ENCODE peak calls at places on chromosomes 12 and 14, in eight cellular contexts. G, C, N, T, H, L, W and D are unnamed samples. For H3K4me1, the result is how much of the 10 kb centered on the place peaks cover.

GRCh38 chr14:92726135-92726932 is 22.1 kb downstream of the LGMN start:
- DNase-seq in G (peak), C (no peak), N (no peak), T (peak), H (no peak), L (no peak), W (no peak), D (peak)

GRCh38 chr12:123389560-123390351 is 5.8 kb downstream of the KMT5A start:
- DNase-seq in G (no peak), C (peak), N (peak), T (peak), H (peak), L (peak), W (no peak), D (no peak)

GRCh38 chr12:79250955-79251354 is 386.4 kb downstream of the SYT1 start:
- DNase-seq in G (peak), C (no peak), N (no peak), T (no peak), H (no peak), L (no peak), W (no peak), D (no peak)

GRCh38 chr12:46385439-46385838 is 12.9 kb upstream of the SLC38A2 start:
- DNase-seq in G (no peak), C (peak), N (no peak), T (no peak), H (no peak), L (no peak), W (no peak), D (no peak)

GRCh38 chr12:109840349-109841073 is 7.3 kb upstream of the TRPV4 start:
- DNase-seq in G (no peak), C (peak), N (no peak), T (no peak), H (no peak), L (peak), W (no peak), D (no peak)

GRCh38 chr12:27907766-27908165 is 64.8 kb downstream of the PTHLH start:
- DNase-seq in G (peak), C (no peak), N (no peak), T (no peak), H (no peak), L (no peak), W (no peak), D (no peak)

GRCh38 chr12:69994593-69995222 is 169.7 kb downstream of the MYRFL start:
- DNase-seq in G (no peak), C (no peak), N (no peak), T (no peak), H (peak), L (no peak), W (no peak), D (no peak)

GRCh38 chr12:24749171-24749570 is 199.7 kb downstream of the BCAT1 start:
- DNase-seq in G (no peak), C (no peak), N (no peak), T (no peak), H (no peak), L (no peak), W (no peak), D (no peak)

GRCh38 chr14:96792581-96792980 is 4.6 kb upstream of the VRK1 start:
- DNase-seq in G (no peak), C (no peak), N (no peak), T (no peak), H (no peak), L (no peak), W (no peak), D (no peak)

GRCh38 chr14:54651649-54652048 is 84.7 kb downstream of the SAMD4A start:
- DNase-seq in G (no peak), C (no peak), N (no peak), T (no peak), H (no peak), L (no peak), W (no peak), D (no peak)

GRCh38 chr14:54653764-54654469 is 87.0 kb downstream of the SAMD4A start:
- DNase-seq in G (peak), C (no peak), N (no peak), T (no peak), H (no peak), L (peak), W (no peak), D (peak)

GRCh38 chr14:54651018-54651351 is 84.1 kb downstream of the SAMD4A start:
- DNase-seq in G (no peak), C (no peak), N (no peak), T (no peak), H (no peak), L (no peak), W (no peak), D (no peak)

GRCh38 chr14:54652890-54653201 is 85.9 kb downstream of the SAMD4A start:
- DNase-seq in G (no peak), C (no peak), N (no peak), T (no peak), H (no peak), L (no peak), W (no peak), D (no peak)

GRCh38 chr14:54652188-54652889 is 85.4 kb downstream of the SAMD4A start:
- DNase-seq in G (peak), C (peak), N (no peak), T (no peak), H (no peak), L (peak), W (no peak), D (peak)
- H3K4me1 ChIP-seq in G (under half), C (under half), N (under half), T (under half), H (half or more), L (half or more), W (under half), D (under half)

DNA sequence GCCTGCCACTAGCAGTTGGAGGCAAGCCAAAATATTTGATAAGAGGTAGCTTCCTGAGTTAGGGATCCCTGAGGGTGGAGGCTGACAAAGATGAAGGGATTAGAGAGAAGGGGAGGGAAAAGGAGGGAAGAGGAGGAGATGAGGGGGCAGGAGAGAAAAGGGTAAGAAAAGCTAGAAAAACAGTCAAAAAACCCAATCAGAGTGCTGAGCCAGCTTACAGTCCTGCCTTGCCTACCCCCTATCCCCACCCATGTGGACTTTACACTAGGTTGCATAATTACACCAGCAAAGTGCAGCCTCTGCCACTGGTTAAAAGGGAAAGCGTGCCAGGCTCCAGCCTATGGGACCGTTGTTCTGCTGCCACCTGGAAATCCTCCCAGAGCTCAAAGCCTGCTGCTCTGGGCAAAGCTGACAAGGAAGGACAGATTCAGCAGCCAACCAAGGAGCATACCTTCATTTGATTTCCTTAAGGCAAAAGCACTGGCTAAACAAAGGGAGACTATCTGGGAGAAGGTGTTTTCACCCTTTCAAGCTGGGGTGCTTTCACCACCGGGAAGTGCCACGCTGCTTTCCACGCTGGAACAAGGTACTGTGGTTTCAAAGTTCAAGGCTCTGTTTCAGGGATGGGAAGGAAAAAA is 3.9 kb upstream of the NUMB start:
- DNase-seq in G (peak), C (no peak), N (peak), T (no peak), H (peak), L (peak), W (no peak), D (peak)
- H3K4me1 ChIP-seq in G (under half), C (under half), N (under half), T (under half), H (under half), L (under half), W (under half), D (under half)

GRCh38 chr14:61491224-61491623 is 169.8 kb downstream of the PRKCH start:
- DNase-seq in G (no peak), C (no peak), N (no peak), T (no peak), H (no peak), L (no peak), W (no peak), D (no peak)
- H3K4me1 ChIP-seq in G (under half), C (under half), N (under half), T (under half), H (under half), L (under half), W (half or more), D (under half)

GRCh38 chr12:121130866-121131373 is 1.8 kb upstream of the P2RX7 start:
- DNase-seq in G (no peak), C (no peak), N (no peak), T (no peak), H (no peak), L (no peak), W (no peak), D (no peak)
- H3K4me1 ChIP-seq in G (under half), C (under half), N (under half), T (under half), H (under half), L (under half), W (half or more), D (under half)

DNA sequence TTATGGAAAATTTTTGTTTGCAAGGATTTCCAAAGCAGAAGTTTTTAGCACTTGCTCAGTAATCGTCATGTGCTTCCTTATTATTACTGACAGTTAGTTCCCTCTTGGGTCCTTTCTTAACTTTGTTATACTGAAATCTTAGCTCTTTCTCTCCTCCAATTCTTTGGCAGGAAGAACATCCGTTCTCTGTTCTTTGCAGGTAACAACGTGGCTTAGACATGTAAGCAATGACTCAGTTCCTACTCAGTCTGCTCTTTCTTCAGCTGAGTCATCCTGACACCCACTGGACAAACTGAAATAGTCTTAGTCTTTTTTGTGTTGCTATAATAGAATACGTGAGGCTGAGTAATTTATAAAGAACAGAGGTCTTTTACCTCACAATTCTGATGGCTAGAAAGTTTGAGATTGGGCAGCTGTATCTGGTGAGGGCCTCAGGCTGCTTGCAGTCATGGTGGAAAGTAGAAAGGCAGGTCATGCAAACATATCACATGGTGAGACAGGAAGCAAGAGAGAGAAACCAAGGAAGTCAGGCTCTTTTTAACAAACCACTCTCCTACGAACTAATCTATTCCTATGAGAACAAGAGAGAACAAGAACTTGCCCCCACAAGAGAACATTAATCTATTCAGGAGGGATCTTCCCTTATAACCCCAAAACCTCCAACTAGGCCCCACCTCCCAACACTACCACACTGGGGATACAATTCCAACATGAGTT is 49.2 kb downstream of the TESPA1 start:
- DNase-seq in G (peak), C (no peak), N (no peak), T (no peak), H (no peak), L (no peak), W (peak), D (no peak)
- H3K4me1 ChIP-seq in G (under half), C (under half), N (under half), T (under half), H (under half), L (under half), W (under half), D (under half)

DNA sequence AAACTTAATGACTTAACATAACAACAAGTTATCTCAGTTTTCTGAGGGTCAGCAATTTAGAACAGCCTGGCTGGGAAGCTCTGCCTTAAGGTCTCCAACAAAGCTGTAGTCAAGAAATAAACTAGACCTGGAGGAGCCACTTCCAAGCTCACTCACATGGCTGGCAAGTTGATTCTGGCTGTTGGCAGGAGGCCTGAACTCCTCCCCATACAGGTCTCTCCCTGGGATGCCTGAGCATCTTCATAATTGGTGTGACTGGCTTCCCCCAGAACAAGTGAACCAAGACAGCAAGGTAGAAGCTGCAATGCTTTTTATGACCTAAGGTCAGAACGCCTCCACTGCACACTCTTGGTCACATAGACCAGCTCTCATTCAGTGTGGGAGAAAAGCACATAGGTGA is 128.3 kb downstream of the SAMD4A start:
- DNase-seq in G (no peak), C (no peak), N (no peak), T (no peak), H (no peak), L (no peak), W (no peak), D (peak)
- H3K4me1 ChIP-seq in G (under half), C (under half), N (under half), T (under half), H (under half), L (under half), W (under half), D (half or more)